ENCODE peak calls at places on chromosomes 3 and 15, in seven cellular contexts. One of them, this sample, is unnamed.

GRCh38 chr15:91737419-91737818 is 116.1 kb upstream of the SLCO3A1 start:
- DNase-seq in uterus: no peak
- DNase-seq in lung: no peak
- DNase-seq in AG04450: no peak
- DNase-seq in dorsolateral prefrontal cortex: no peak
- DNase-seq in ovary: no peak
- DNase-seq in thyroid gland: no peak
- DNase-seq in this sample: no peak

GRCh38 chr3:112260563-112260962 is 33.5 kb downstream of the SLC9C1 start:
- DNase-seq in uterus: no peak
- DNase-seq in lung: no peak
- DNase-seq in AG04450: no peak
- DNase-seq in dorsolateral prefrontal cortex: no peak
- DNase-seq in ovary: no peak
- DNase-seq in thyroid gland: no peak
- DNase-seq in this sample: no peak

GRCh38 chr3:190593075-190593474 is 79.2 kb downstream of the IL1RAP start:
- DNase-seq in uterus: no peak
- DNase-seq in lung: no peak
- DNase-seq in AG04450: no peak
- DNase-seq in dorsolateral prefrontal cortex: no peak
- DNase-seq in ovary: no peak
- DNase-seq in thyroid gland: no peak
- DNase-seq in this sample: no peak

GRCh38 chr15:54515664-54516582 is 537.7 kb downstream of the UNC13C start:
- DNase-seq in uterus: no peak
- DNase-seq in lung: no peak
- DNase-seq in AG04450: no peak
- DNase-seq in dorsolateral prefrontal cortex: no peak
- DNase-seq in ovary: no peak
- DNase-seq in thyroid gland: no peak
- DNase-seq in this sample: no peak

GRCh38 chr15:30984542-30984941 is 6.9 kb downstream of the MTMR10 start:
- DNase-seq in uterus: no peak
- DNase-seq in lung: no peak
- DNase-seq in AG04450: no peak
- DNase-seq in dorsolateral prefrontal cortex: no peak
- DNase-seq in ovary: no peak
- DNase-seq in thyroid gland: peak; percentile 5
- DNase-seq in this sample: no peak

GRCh38 chr3:193911784-193912183 is 224.2 kb upstream of the HES1 start:
- DNase-seq in uterus: no peak
- DNase-seq in lung: no peak
- DNase-seq in AG04450: no peak
- DNase-seq in dorsolateral prefrontal cortex: no peak
- DNase-seq in ovary: no peak
- DNase-seq in thyroid gland: no peak
- DNase-seq in this sample: no peak

GRCh38 chr15:74399511-74400312 is 32.3 kb upstream of the CYP11A1 start:
- DNase-seq in uterus: no peak
- DNase-seq in lung: no peak
- DNase-seq in AG04450: no peak
- DNase-seq in dorsolateral prefrontal cortex: no peak
- DNase-seq in ovary: no peak
- DNase-seq in thyroid gland: no peak
- DNase-seq in this sample: no peak

GRCh38 chr3:115062009-115062408 is 85.1 kb downstream of the ZBTB20 start:
- DNase-seq in uterus: no peak
- DNase-seq in lung: no peak
- DNase-seq in AG04450: no peak
- DNase-seq in dorsolateral prefrontal cortex: peak; percentile 22
- DNase-seq in ovary: no peak
- DNase-seq in thyroid gland: no peak
- DNase-seq in this sample: no peak

GRCh38 chr3:112167758-112168157 is 34.7 kb upstream of the GCSAM start:
- DNase-seq in uterus: no peak
- DNase-seq in lung: no peak
- DNase-seq in AG04450: no peak
- DNase-seq in dorsolateral prefrontal cortex: no peak
- DNase-seq in ovary: no peak
- DNase-seq in thyroid gland: no peak
- DNase-seq in this sample: no peak

GRCh38 chr3:124610130-124610529 is 120.1 kb upstream of the UMPS start:
- DNase-seq in uterus: no peak
- DNase-seq in lung: no peak
- DNase-seq in AG04450: no peak
- DNase-seq in dorsolateral prefrontal cortex: no peak
- DNase-seq in ovary: no peak
- DNase-seq in thyroid gland: no peak
- DNase-seq in this sample: no peak

GRCh38 chr3:101119535-101119934 is 126.3 kb upstream of the ABI3BP start:
- DNase-seq in uterus: no peak
- DNase-seq in lung: no peak
- DNase-seq in AG04450: peak; percentile 43
- DNase-seq in dorsolateral prefrontal cortex: no peak
- DNase-seq in ovary: no peak
- DNase-seq in thyroid gland: no peak
- DNase-seq in this sample: no peak

GRCh38 chr15:98177950-98178848 is 217.7 kb downstream of the ARRDC4 start:
- DNase-seq in uterus: peak; percentile 34
- DNase-seq in lung: peak; percentile 33
- DNase-seq in AG04450: peak; percentile 6
- DNase-seq in dorsolateral prefrontal cortex: peak; percentile 19
- DNase-seq in ovary: no peak
- DNase-seq in thyroid gland: peak; percentile 27
- DNase-seq in this sample: no peak

GRCh38 chr15:50182233-50183013 is 427 bp downstream of the SLC27A2 start:
- DNase-seq in uterus: no peak
- DNase-seq in lung: no peak
- DNase-seq in AG04450: no peak
- DNase-seq in dorsolateral prefrontal cortex: peak; percentile 41
- DNase-seq in ovary: no peak
- DNase-seq in thyroid gland: peak; percentile 34
- DNase-seq in this sample: no peak

GRCh38 chr3:122668930-122669730 is 11.5 kb upstream of the PARP14 start:
- DNase-seq in uterus: no peak
- DNase-seq in lung: no peak
- DNase-seq in AG04450: peak; percentile 32
- DNase-seq in dorsolateral prefrontal cortex: no peak
- DNase-seq in ovary: no peak
- DNase-seq in thyroid gland: no peak
- DNase-seq in this sample: no peak

GRCh38 chr3:127035672-127036071 is 52.8 kb downstream of the PLXNA1 start:
- DNase-seq in uterus: peak; percentile 43
- DNase-seq in lung: peak; percentile 82
- DNase-seq in AG04450: no peak
- DNase-seq in dorsolateral prefrontal cortex: no peak
- DNase-seq in ovary: peak; percentile 93
- DNase-seq in thyroid gland: peak; percentile 48
- DNase-seq in this sample: peak; percentile 88

GRCh38 chr15:62250176-62250575 is 85.1 kb upstream of the C2CD4B start:
- DNase-seq in uterus: no peak
- DNase-seq in lung: no peak
- DNase-seq in AG04450: no peak
- DNase-seq in dorsolateral prefrontal cortex: peak; percentile 52
- DNase-seq in ovary: no peak
- DNase-seq in thyroid gland: no peak
- DNase-seq in this sample: no peak

GRCh38 chr3:141828487-141829284 is 47.8 kb upstream of the ATP1B3 start:
- DNase-seq in uterus: no peak
- DNase-seq in lung: peak; percentile 58
- DNase-seq in AG04450: no peak
- DNase-seq in dorsolateral prefrontal cortex: no peak
- DNase-seq in ovary: no peak
- DNase-seq in thyroid gland: peak; percentile 64
- DNase-seq in this sample: peak; percentile 47

GRCh38 chr3:297585-297984 is 101.0 kb downstream of the CHL1 start:
- DNase-seq in uterus: no peak
- DNase-seq in lung: no peak
- DNase-seq in AG04450: no peak
- DNase-seq in dorsolateral prefrontal cortex: no peak
- DNase-seq in ovary: no peak
- DNase-seq in thyroid gland: no peak
- DNase-seq in this sample: no peak

GRCh38 chr15:52528465-52529288 is at the start of gene MYO5A:
- DNase-seq in uterus: peak; percentile 61
- DNase-seq in lung: peak; percentile 65
- DNase-seq in AG04450: no peak
- DNase-seq in dorsolateral prefrontal cortex: peak; percentile 81
- DNase-seq in ovary: peak; percentile 72
- DNase-seq in thyroid gland: peak; percentile 67
- DNase-seq in this sample: peak; percentile 74

GRCh38 chr3:187259171-187259570 is 32.4 kb downstream of the MASP1 start:
- DNase-seq in uterus: no peak
- DNase-seq in lung: no peak
- DNase-seq in AG04450: no peak
- DNase-seq in dorsolateral prefrontal cortex: no peak
- DNase-seq in ovary: no peak
- DNase-seq in thyroid gland: no peak
- DNase-seq in this sample: no peak

GRCh38 chr15:91866371-91866905 is 12.9 kb downstream of the SLCO3A1 start:
- DNase-seq in uterus: peak; percentile 76
- DNase-seq in lung: no peak
- DNase-seq in AG04450: no peak
- DNase-seq in dorsolateral prefrontal cortex: no peak
- DNase-seq in ovary: peak; percentile 37
- DNase-seq in thyroid gland: no peak
- DNase-seq in this sample: no peak

GRCh38 chr3:124142389-124142970 is 150.6 kb upstream of the ROPN1 start:
- DNase-seq in uterus: no peak
- DNase-seq in lung: no peak
- DNase-seq in AG04450: no peak
- DNase-seq in dorsolateral prefrontal cortex: peak; percentile 4
- DNase-seq in ovary: no peak
- DNase-seq in thyroid gland: no peak
- DNase-seq in this sample: no peak

GRCh38 chr3:135837977-135838636 is 127.4 kb upstream of the PPP2R3A start:
- DNase-seq in uterus: no peak
- DNase-seq in lung: no peak
- DNase-seq in AG04450: no peak
- DNase-seq in dorsolateral prefrontal cortex: no peak
- DNase-seq in ovary: no peak
- DNase-seq in thyroid gland: no peak
- DNase-seq in this sample: no peak

GRCh38 chr15:51837784-51838183 is 8.3 kb downstream of the TMOD3 start:
- DNase-seq in uterus: no peak
- DNase-seq in lung: no peak
- DNase-seq in AG04450: no peak
- DNase-seq in dorsolateral prefrontal cortex: no peak
- DNase-seq in ovary: no peak
- DNase-seq in thyroid gland: no peak
- DNase-seq in this sample: no peak

GRCh38 chr3:45509038-45509767 is 85.3 kb upstream of the LIMD1 start:
- DNase-seq in uterus: no peak
- DNase-seq in lung: no peak
- DNase-seq in AG04450: peak; percentile 93
- DNase-seq in dorsolateral prefrontal cortex: peak; percentile 74
- DNase-seq in ovary: no peak
- DNase-seq in thyroid gland: no peak
- DNase-seq in this sample: no peak

GRCh38 chr3:106688463-106688862 is 688.8 kb upstream of the CCDC54 start:
- DNase-seq in uterus: no peak
- DNase-seq in lung: no peak
- DNase-seq in AG04450: peak; percentile 61
- DNase-seq in dorsolateral prefrontal cortex: no peak
- DNase-seq in ovary: no peak
- DNase-seq in thyroid gland: no peak
- DNase-seq in this sample: no peak

GRCh38 chr3:168431436-168431835 is 335.7 kb upstream of the GOLIM4 start:
- DNase-seq in uterus: no peak
- DNase-seq in lung: no peak
- DNase-seq in AG04450: no peak
- DNase-seq in dorsolateral prefrontal cortex: no peak
- DNase-seq in ovary: no peak
- DNase-seq in thyroid gland: no peak
- DNase-seq in this sample: no peak
- H3K4me3 ChIP-seq in uterus: no peak overlapping the region
- H3K4me3 ChIP-seq in lung: no peak overlapping the region
- H3K4me3 ChIP-seq in AG04450: no peak overlapping the region
- H3K4me3 ChIP-seq in dorsolateral prefrontal cortex: no peak overlapping the region
- H3K4me3 ChIP-seq in ovary: no peak overlapping the region
- H3K4me3 ChIP-seq in thyroid gland: no peak overlapping the region
- H3K4me3 ChIP-seq in this sample: no peak overlapping the region

GRCh38 chr3:181723568-181724431 is 12.1 kb downstream of the SOX2 start:
- DNase-seq in uterus: no peak
- DNase-seq in lung: no peak
- DNase-seq in AG04450: no peak
- DNase-seq in dorsolateral prefrontal cortex: no peak
- DNase-seq in ovary: no peak
- DNase-seq in thyroid gland: no peak
- DNase-seq in this sample: no peak
- H3K27me3 ChIP-seq in uterus: peaks cover 10% of the 10 kb centered on the region
- H3K27me3 ChIP-seq in lung: peaks cover 17% of the 10 kb centered on the region
- H3K27me3 ChIP-seq in AG04450: peaks cover 83% of the 10 kb centered on the region
- H3K27me3 ChIP-seq in dorsolateral prefrontal cortex: peaks cover 87% of the 10 kb centered on the region
- H3K27me3 ChIP-seq in ovary: peaks cover 6% of the 10 kb centered on the region
- H3K27me3 ChIP-seq in thyroid gland: peaks cover 67% of the 10 kb centered on the region
- H3K27me3 ChIP-seq in this sample: peaks cover 3% of the 10 kb centered on the region

GRCh38 chr15:67879440-67880129 is 39.7 kb upstream of the RNU6-1 start:
- DNase-seq in uterus: no peak
- DNase-seq in lung: no peak
- DNase-seq in AG04450: no peak
- DNase-seq in dorsolateral prefrontal cortex: no peak
- DNase-seq in ovary: no peak
- DNase-seq in thyroid gland: no peak
- DNase-seq in this sample: no peak
- H3K4me3 ChIP-seq in uterus: no peak overlapping the region
- H3K4me3 ChIP-seq in lung: no peak overlapping the region
- H3K4me3 ChIP-seq in AG04450: no peak overlapping the region
- H3K4me3 ChIP-seq in dorsolateral prefrontal cortex: no peak overlapping the region
- H3K4me3 ChIP-seq in ovary: no peak overlapping the region
- H3K4me3 ChIP-seq in thyroid gland: no peak overlapping the region
- H3K4me3 ChIP-seq in this sample: no peak overlapping the region

GRCh38 chr3:197512691-197513571 is 42.8 kb downstream of the BDH1 start:
- DNase-seq in uterus: no peak
- DNase-seq in lung: no peak
- DNase-seq in AG04450: no peak
- DNase-seq in dorsolateral prefrontal cortex: no peak
- DNase-seq in ovary: no peak
- DNase-seq in thyroid gland: peak; percentile 75
- DNase-seq in this sample: no peak
- H3K27me3 ChIP-seq in uterus: no peaks in the 10 kb centered on the region
- H3K27me3 ChIP-seq in lung: no peaks in the 10 kb centered on the region
- H3K27me3 ChIP-seq in AG04450: peaks cover 2% of the 10 kb centered on the region
- H3K27me3 ChIP-seq in dorsolateral prefrontal cortex: no peaks in the 10 kb centered on the region
- H3K27me3 ChIP-seq in ovary: no peaks in the 10 kb centered on the region
- H3K27me3 ChIP-seq in thyroid gland: no peaks in the 10 kb centered on the region
- H3K27me3 ChIP-seq in this sample: no peaks in the 10 kb centered on the region

This sample was measured in right cardiac atrium.